ENCODE peak calls at places on chromosomes 3 and 15, in eight cellular contexts. Z, R, J, D, X, V, S and I are unnamed samples.

GRCh38 chr15:101439285-101439919 is 50.1 kb downstream of the PCSK6 start:
- DNase-seq in Z (no peak), R (no peak), J (no peak), D (no peak), X (no peak), V (peak; percentile 78), S (no peak), I (no peak)

GRCh38 chr3:113697192-113698090 is 999 bp upstream of the USF3 start:
- DNase-seq in Z (no peak), R (no peak), J (peak; percentile 38), D (no peak), X (peak; percentile 30), V (peak; percentile 35), S (no peak), I (no peak)

GRCh38 chr3:41961061-41961749 is 698 bp downstream of the ULK4 start:
- DNase-seq in Z (peak; percentile 77), R (peak; percentile 14), J (peak; percentile 33), D (peak; percentile 29), X (peak; percentile 75), V (peak; percentile 57), S (peak; percentile 33), I (peak; percentile 21)

GRCh38 chr3:98906230-98906629 is 4.7 kb upstream of the DCBLD2 start:
- DNase-seq in Z (no peak), R (no peak), J (no peak), D (no peak), X (peak; percentile 91), V (peak; percentile 91), S (no peak), I (no peak)

GRCh38 chr3:197249542-197249941 is 48.9 kb downstream of the DLG1 start:
- DNase-seq in Z (no peak), R (no peak), J (no peak), D (no peak), X (no peak), V (peak; percentile 6), S (no peak), I (no peak)

GRCh38 chr3:29649815-29650547 is 369.1 kb downstream of the RBMS3 start:
- DNase-seq in Z (no peak), R (no peak), J (no peak), D (no peak), X (peak; percentile 75), V (peak; percentile 25), S (peak; percentile 14), I (no peak)

GRCh38 chr3:104359546-104359945 is 1007.2 kb upstream of the ALCAM start:
- DNase-seq in Z (no peak), R (no peak), J (no peak), D (no peak), X (peak; percentile 89), V (peak; percentile 93), S (no peak), I (no peak)

GRCh38 chr3:183114374-183114773 is 15.1 kb upstream of the MCCC1 start:
- DNase-seq in Z (no peak), R (no peak), J (peak; percentile 26), D (no peak), X (no peak), V (no peak), S (no peak), I (no peak)

GRCh38 chr3:150409527-150410310 is 1.6 kb downstream of the TSC22D2 start:
- DNase-seq in Z (peak; percentile 89), R (peak; percentile 33), J (peak; percentile 49), D (no peak), X (peak; percentile 70), V (peak; percentile 53), S (peak; percentile 74), I (peak; percentile 68)

GRCh38 chr15:69160976-69161877 is 792 bp downstream of the GLCE start:
- DNase-seq in Z (no peak), R (peak; percentile 29), J (peak; percentile 45), D (no peak), X (peak; percentile 33), V (peak; percentile 28), S (peak; percentile 72), I (peak; percentile 28)

GRCh38 chr3:43759297-43759782 is 68.6 kb downstream of the ABHD5 start:
- DNase-seq in Z (no peak), R (no peak), J (no peak), D (no peak), X (peak; percentile 87), V (peak; percentile 69), S (no peak), I (peak; percentile 57)

GRCh38 chr15:68684476-68684875 is 105.7 kb downstream of the CORO2B start:
- DNase-seq in Z (peak; percentile 30), R (no peak), J (no peak), D (no peak), X (no peak), V (no peak), S (no peak), I (no peak)

GRCh38 chr3:127997016-127997415 is 55.2 kb upstream of the SEC61A1 start:
- DNase-seq in Z (no peak), R (no peak), J (no peak), D (no peak), X (no peak), V (no peak), S (no peak), I (no peak)

GRCh38 chr15:56425276-56425675 is 39.7 kb downstream of the MNS1 start:
- DNase-seq in Z (no peak), R (no peak), J (no peak), D (no peak), X (no peak), V (no peak), S (no peak), I (no peak)

GRCh38 chr15:100918034-100918689 is 995 bp upstream of the LRRK1 start:
- DNase-seq in Z (peak; percentile 89), R (peak; percentile 87), J (peak; percentile 59), D (peak; percentile 48), X (peak; percentile 79), V (peak; percentile 72), S (no peak), I (peak; percentile 83)

GRCh38 chr3:32399030-32399620 is 7.5 kb downstream of the CMTM7 start:
- DNase-seq in Z (no peak), R (no peak), J (peak; percentile 47), D (no peak), X (peak; percentile 79), V (peak; percentile 81), S (no peak), I (no peak)